ENCODE peak calls at places on chromosome 11, in six cellular contexts. E is endothelial cell of umbilical vein, J is OCI-LY7, H is A673, A is colonic mucosa, Y is H1. M is an unnamed sample.

GRCh38 chr11:123129920-123130319 is 65.1 kb downstream of the CLMP start:
- DNase-seq in E (no peak), J (no peak), A (no peak), Y (no peak), H (peak; percentile 37), M (no peak)

GRCh38 chr11:66880484-66881211 is 23.8 kb downstream of the LRFN4 start:
- DNase-seq in Y (no peak), A (no peak), H (peak; percentile 72), J (peak; percentile 25), E (no peak), M (no peak)

GRCh38 chr11:63536669-63537292 is at the start of gene PLAAT4:
- DNase-seq in E (peak; percentile 50), H (peak; percentile 18), Y (no peak), A (peak; percentile 46), J (no peak), M (no peak)

GRCh38 chr11:114033572-114033971 is 25.9 kb upstream of the ZBTB16 start:
- DNase-seq in H (no peak), A (no peak), Y (no peak), E (no peak), J (no peak), M (no peak)

GRCh38 chr11:108019870-108020540 is 11.3 kb downstream of the CUL5 start:
- DNase-seq in J (no peak), Y (no peak), E (no peak), H (peak; percentile 31), A (no peak), M (no peak)

GRCh38 chr11:46112961-46113617 is 8.2 kb downstream of the PHF21A start:
- DNase-seq in A (peak; percentile 39), J (peak; percentile 80), E (peak; percentile 58), Y (no peak), H (peak; percentile 96), M (no peak)

GRCh38 chr11:67373916-67374570 is 645 bp upstream of the CLCF1 start:
- DNase-seq in A (peak; percentile 79), E (peak; percentile 82), H (peak; percentile 57), J (peak; percentile 77), Y (peak; percentile 79), M (peak; percentile 92)

GRCh38 chr11:44727373-44728084 is 767 bp downstream of the TSPAN18 start:
- DNase-seq in A (peak; percentile 75), Y (no peak), H (peak; percentile 93), E (peak; percentile 82), J (peak; percentile 59), M (peak; percentile 75)

GRCh38 chr11:128884703-128885338 is 6.3 kb upstream of the KCNJ5 start:
- DNase-seq in E (peak; percentile 80), H (peak; percentile 81), J (peak; percentile 67), Y (no peak), A (peak; percentile 80), M (no peak)

GRCh38 chr11:114785820-114786219 is 107.5 kb downstream of the NXPE2 start:
- DNase-seq in E (no peak), A (no peak), Y (no peak), J (no peak), H (no peak), M (no peak)

GRCh38 chr11:34426766-34427170 is 12.0 kb upstream of the CAT start:
- DNase-seq in E (no peak), A (no peak), J (no peak), Y (no peak), H (peak; percentile 88), M (no peak)

GRCh38 chr11:89355649-89356048 is 135.5 kb downstream of the NOX4 start:
- DNase-seq in A (no peak), J (no peak), Y (no peak), H (no peak), E (no peak), M (no peak)

GRCh38 chr11:64499261-64500004 is 91.6 kb upstream of the SLC22A12 start:
- DNase-seq in A (peak; percentile 45), E (no peak), Y (no peak), H (no peak), J (no peak), M (no peak)

GRCh38 chr11:120258661-120259060 is 18.7 kb downstream of the POU2F3 start:
- DNase-seq in A (no peak), E (no peak), J (no peak), Y (no peak), H (no peak), M (no peak)

GRCh38 chr11:107683807-107684206 is 28.0 kb downstream of the SLN start:
- DNase-seq in E (no peak), A (no peak), J (peak; percentile 2), H (peak; percentile 52), Y (no peak), M (no peak)

GRCh38 chr11:75406338-75406777 is 7.0 kb downstream of the RPS3 start:
- DNase-seq in J (no peak), Y (no peak), A (no peak), H (no peak), E (peak; percentile 94), M (no peak)

GRCh38 chr11:73320786-73321325 is 12.8 kb downstream of the ARHGEF17 start:
- DNase-seq in Y (no peak), E (peak; percentile 48), J (no peak), A (no peak), H (no peak), M (no peak)

GRCh38 chr11:1202154-1202775 is 20.6 kb upstream of the MUC5B start:
- DNase-seq in Y (no peak), J (peak; percentile 13), H (peak; percentile 42), E (no peak), A (no peak), M (no peak)

GRCh38 chr11:108223449-108224149 is 732 bp downstream of the ATM start:
- DNase-seq in H (no peak), A (no peak), E (no peak), J (peak; percentile 41), Y (no peak), M (no peak)

GRCh38 chr11:123300874-123301695 is 106.0 kb upstream of the CLMP start:
- DNase-seq in H (no peak), A (no peak), E (peak; percentile 63), J (peak; percentile 36), Y (no peak), M (no peak)

GRCh38 chr11:2697871-2698270 is 1.9 kb downstream of the KCNQ1OT1 start:
- DNase-seq in A (no peak), J (no peak), E (no peak), Y (no peak), H (no peak), M (no peak)

GRCh38 chr11:69058501-69059270 is 10.0 kb downstream of the TPCN2 start:
- DNase-seq in Y (no peak), A (no peak), J (no peak), H (no peak), E (no peak), M (no peak)

GRCh38 chr11:8257003-8257664 is 6.5 kb downstream of the LMO1 start:
- DNase-seq in Y (no peak), H (no peak), E (no peak), A (no peak), J (no peak), M (no peak)

GRCh38 chr11:1546536-1547466 is 25.3 kb downstream of the DUSP8 start:
- DNase-seq in J (peak; percentile 45), H (peak; percentile 55), A (peak; percentile 61), E (peak; percentile 28), Y (no peak), M (peak; percentile 53)

GRCh38 chr11:124115782-124116616 is 749 bp downstream of the VWA5A start:
- DNase-seq in E (no peak), Y (no peak), J (no peak), H (no peak), A (peak; percentile 50), M (peak; percentile 81)

GRCh38 chr11:14417975-14418374 is 59.0 kb upstream of the RRAS2 start:
- DNase-seq in Y (no peak), E (no peak), H (no peak), A (no peak), J (no peak), M (no peak)
- H3K4me1 ChIP-seq in Y (peaks cover 7% of the 10 kb centered on the region), E (peaks cover 22% of the 10 kb centered on the region), H (peaks cover 12% of the 10 kb centered on the region), A (no peaks in the 10 kb centered on the region), J (no peaks in the 10 kb centered on the region), M (peaks cover 14% of the 10 kb centered on the region)

GRCh38 chr11:133913761-133914160 is 43.0 kb downstream of the IGSF9B start:
- DNase-seq in Y (no peak), E (no peak), A (no peak), J (no peak), H (no peak), M (no peak)
- H3K27ac ChIP-seq in Y (no peak overlapping the region), E (no peak overlapping the region), A (no peak overlapping the region), J (no peak overlapping the region), H (no peak overlapping the region), M (no peak overlapping the region)

GRCh38 chr11:76808158-76808557 is 25.0 kb downstream of the TSKU start:
- DNase-seq in A (peak; percentile 16), J (no peak), Y (no peak), H (no peak), E (no peak), M (no peak)

GRCh38 chr11:76807206-76807875 is 24.2 kb downstream of the TSKU start:
- DNase-seq in Y (no peak), A (peak; percentile 90), H (peak; percentile 95), E (peak; percentile 76), J (peak; percentile 69), M (peak; percentile 93)

GRCh38 chr11:76806608-76807205 is 23.6 kb downstream of the TSKU start:
- DNase-seq in Y (no peak), E (no peak), J (no peak), H (no peak), A (peak; percentile 13), M (no peak)

GRCh38 chr11:76805206-76805913 is 22.2 kb downstream of the TSKU start:
- DNase-seq in J (no peak), H (peak; percentile 50), E (no peak), A (peak; percentile 22), Y (no peak), M (no peak)

GRCh38 chr11:76806131-76806530 is 23.0 kb downstream of the TSKU start:
- DNase-seq in Y (no peak), A (peak; percentile 19), J (no peak), H (no peak), E (no peak), M (no peak)
- TF ChIP-seq CTCF in Y (no peak), A (no peak), J (no peak), H (no peak), E (no peak), M (no peak)

GRCh38 chr11:12727556-12728070 is 53.4 kb downstream of the TEAD1 start:
- DNase-seq in J (no peak), H (no peak), A (no peak), E (peak; percentile 50), Y (no peak), M (no peak)
- H3K4me1 ChIP-seq in J (no peaks in the 10 kb centered on the region), H (peaks cover 42% of the 10 kb centered on the region), A (peaks cover 12% of the 10 kb centered on the region), E (peaks cover 43% of the 10 kb centered on the region), Y (peaks cover 13% of the 10 kb centered on the region), M (peaks cover 18% of the 10 kb centered on the region)

DNA sequence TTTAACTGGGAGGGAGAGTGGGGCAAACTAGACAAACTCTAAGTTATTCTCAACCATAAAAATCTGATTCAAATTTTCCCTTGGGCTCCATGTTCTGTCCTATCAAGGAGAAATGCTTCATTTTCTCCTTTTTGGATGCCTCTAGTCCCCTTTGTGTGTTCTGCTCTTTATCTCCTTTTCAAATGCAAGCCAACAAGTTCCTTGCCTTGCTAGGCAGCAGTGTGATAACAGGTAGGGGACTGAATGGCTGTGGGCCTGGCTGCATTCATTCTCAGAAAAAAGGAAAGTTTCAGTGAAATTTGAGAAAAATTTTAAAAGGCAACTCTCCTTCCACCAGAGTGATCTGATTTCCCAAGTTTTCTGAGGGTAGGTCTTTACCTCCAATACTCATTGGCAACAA is 26.9 kb upstream of the MMP8 start:
- DNase-seq in H (no peak), A (no peak), Y (no peak), J (no peak), E (no peak), M (no peak)
- H3K27ac ChIP-seq in H (no peak overlapping the region), A (no peak overlapping the region), Y (no peak overlapping the region), J (no peak overlapping the region), E (no peak overlapping the region), M (no peak overlapping the region)

M was measured in left lung.